ENCODE peak calls at places on chromosomes 11 and 22, in six cellular contexts. A is H54, R is tibial nerve, O is K562, L is lower leg skin, E is breast epithelium. T is an unnamed sample.

GRCh38 chr11:122897606-122898210 is 15.1 kb downstream of the JHY start:
- DNase-seq in A (no peak), R (no peak), O (no peak), L (no peak), E (no peak), T (no peak)

GRCh38 chr11:121066623-121067022 is 34.4 kb upstream of the TECTA start:
- DNase-seq in A (no peak), R (no peak), O (no peak), L (no peak), E (no peak), T (no peak)

GRCh38 chr22:23094695-23095466 is 24.6 kb downstream of the GNAZ start:
- DNase-seq in A (no peak), R (no peak), O (no peak), L (no peak), E (no peak), T (no peak)

GRCh38 chr22:48959496-48959895 is 868.2 kb downstream of the BRD1 start:
- DNase-seq in A (no peak), R (no peak), O (no peak), L (peak; percentile 4), E (peak; percentile 4), T (no peak)

GRCh38 chr22:23751441-23751996 is 607 bp upstream of the ZNF70 start:
- DNase-seq in A (no peak), R (no peak), O (peak; percentile 52), L (no peak), E (no peak), T (peak; percentile 63)

GRCh38 chr11:102293873-102294601 is 23.2 kb upstream of the BIRC3 start:
- DNase-seq in A (no peak), R (no peak), O (peak; percentile 51), L (no peak), E (no peak), T (peak; percentile 21)

GRCh38 chr11:76598426-76598839 is 72.1 kb downstream of the LRRC32 start:
- DNase-seq in A (no peak), R (no peak), O (peak; percentile 58), L (peak; percentile 16), E (no peak), T (peak; percentile 40)

GRCh38 chr11:82003671-82004148 is 730.0 kb downstream of the FAM181B start:
- DNase-seq in A (no peak), R (no peak), O (no peak), L (no peak), E (no peak), T (no peak)

GRCh38 chr22:17198188-17199130 is 20.8 kb downstream of the ADA2 start:
- DNase-seq in A (no peak), R (no peak), O (peak; percentile 35), L (no peak), E (no peak), T (no peak)

GRCh38 chr11:85889676-85890579 is 34.7 kb downstream of the CCDC83 start:
- DNase-seq in A (peak; percentile 86), R (no peak), O (peak; percentile 9), L (no peak), E (peak; percentile 23), T (no peak)

GRCh38 chr11:96337541-96338530 is 5.2 kb downstream of the MAML2 start:
- DNase-seq in A (no peak), R (no peak), O (peak; percentile 73), L (no peak), E (no peak), T (peak; percentile 77)
- TF ChIP-seq POLR2A in A (no peak), R (no peak), O (no peak), L (no peak), E (no peak), T (no peak)

GRCh38 chr11:64778473-64779298 is at the start of gene SF1:
- DNase-seq in A (peak; percentile 97), R (peak; percentile 98), O (peak; percentile 100), L (peak; percentile 100), E (peak; percentile 100), T (peak; percentile 100)

GRCh38 chr11:64778223-64778472 is 194 bp downstream of the SF1 start:
- DNase-seq in A (no peak), R (no peak), O (no peak), L (no peak), E (no peak), T (no peak)

GRCh38 chr11:64776425-64776824 is 1.9 kb downstream of the SF1 start:
- DNase-seq in A (no peak), R (no peak), O (no peak), L (no peak), E (no peak), T (no peak)

GRCh38 chr11:64776875-64777274 is 1.5 kb downstream of the SF1 start:
- DNase-seq in A (no peak), R (no peak), O (no peak), L (no peak), E (no peak), T (peak; percentile 43)

GRCh38 chr11:64777449-64778222 is 706 bp downstream of the SF1 start:
- DNase-seq in A (peak; percentile 88), R (peak; percentile 62), O (peak; percentile 94), L (peak; percentile 63), E (peak; percentile 66), T (peak; percentile 91)
- TF ChIP-seq POLR2A in A (peak; percentile 51), R (peak; percentile 13), O (peak; percentile 55), L (no peak), E (no peak), T (no peak)

GRCh38 chr11:111413849-111414248 is 34.8 kb upstream of the POU2AF1 start:
- DNase-seq in A (no peak), R (no peak), O (no peak), L (no peak), E (no peak), T (no peak)
- TF ChIP-seq POLR2A in A (no peak), R (no peak), O (no peak), L (no peak), E (no peak), T (no peak)

GRCh38 chr11:105208038-105208437 is 68.5 kb upstream of the CARD18 start:
- DNase-seq in A (no peak), R (no peak), O (no peak), L (no peak), E (no peak), T (no peak)
- TF ChIP-seq POLR2A in A (no peak), R (no peak), O (no peak), L (no peak), E (no peak), T (no peak)

GRCh38 chr11:65026810-65027209 is 429 bp upstream of the SNX15 start:
- DNase-seq in A (no peak), R (no peak), O (no peak), L (no peak), E (no peak), T (no peak)

GRCh38 chr11:65032216-65032615 is 5.0 kb downstream of the SNX15 start:
- DNase-seq in A (no peak), R (no peak), O (no peak), L (no peak), E (no peak), T (no peak)

GRCh38 chr11:65021509-65021908 is 5.7 kb upstream of the SNX15 start:
- DNase-seq in A (no peak), R (no peak), O (no peak), L (no peak), E (no peak), T (no peak)

GRCh38 chr11:65027213-65028067 is at the start of gene SNX15:
- DNase-seq in A (peak; percentile 82), R (peak; percentile 97), O (peak; percentile 98), L (peak; percentile 95), E (peak; percentile 91), T (peak; percentile 98)
- TF ChIP-seq POLR2A in A (peak; percentile 82), R (peak; percentile 77), O (peak; percentile 75), L (no peak), E (peak; percentile 57), T (peak; percentile 78)

GRCh38 chr11:931385-931784 is 5.7 kb downstream of the AP2A2 start:
- DNase-seq in A (no peak), R (no peak), O (no peak), L (no peak), E (no peak), T (no peak)
- TF ChIP-seq POLR2A in A (no peak), R (no peak), O (no peak), L (no peak), E (no peak), T (no peak)

GRCh38 chr11:3001496-3001895 is 9.4 kb upstream of the NAP1L4 start:
- DNase-seq in A (no peak), R (no peak), O (no peak), L (no peak), E (peak; percentile 76), T (peak; percentile 40)

GRCh38 chr11:3002871-3003270 is 10.7 kb upstream of the NAP1L4 start:
- DNase-seq in A (no peak), R (no peak), O (no peak), L (no peak), E (no peak), T (no peak)

GRCh38 chr11:3002346-3002745 is 10.2 kb upstream of the NAP1L4 start:
- DNase-seq in A (no peak), R (no peak), O (no peak), L (no peak), E (no peak), T (no peak)

GRCh38 chr11:3004481-3004880 is 12.4 kb upstream of the NAP1L4 start:
- DNase-seq in A (no peak), R (no peak), O (no peak), L (no peak), E (no peak), T (no peak)

GRCh38 chr11:3003396-3004231 is 11.5 kb upstream of the NAP1L4 start:
- DNase-seq in A (no peak), R (no peak), O (no peak), L (no peak), E (no peak), T (no peak)
- TF ChIP-seq POLR2A in A (no peak), R (no peak), O (no peak), L (no peak), E (no peak), T (no peak)

GRCh38 chr22:36365020-36365411 is 22.8 kb downstream of the MYH9 start:
- DNase-seq in A (no peak), R (no peak), O (peak; percentile 82), L (peak; percentile 42), E (no peak), T (peak; percentile 79)
- TF ChIP-seq POLR2A in A (no peak), R (no peak), O (no peak), L (no peak), E (no peak), T (no peak)

GRCh38 chr11:67546852-67547251 is 23.6 kb upstream of the CABP2 start:
- DNase-seq in A (no peak), R (no peak), O (no peak), L (no peak), E (no peak), T (no peak)

GRCh38 chr11:67542971-67543370 is 19.7 kb upstream of the CABP2 start:
- DNase-seq in A (no peak), R (no peak), O (no peak), L (no peak), E (no peak), T (no peak)

GRCh38 chr11:67544591-67545242 is 21.5 kb upstream of the CABP2 start:
- DNase-seq in A (no peak), R (no peak), O (no peak), L (no peak), E (no peak), T (no peak)

GRCh38 chr11:67543585-67543984 is 20.3 kb upstream of the CABP2 start:
- DNase-seq in A (no peak), R (no peak), O (no peak), L (no peak), E (no peak), T (no peak)

GRCh38 chr11:67545280-67545679 is 22.0 kb upstream of the CABP2 start:
- DNase-seq in A (no peak), R (no peak), O (peak; percentile 84), L (no peak), E (no peak), T (peak; percentile 81)
- TF ChIP-seq POLR2A in A (no peak), R (no peak), O (no peak), L (no peak), E (no peak), T (no peak)